ENCODE peak calls at places on chromosomes 12 and 14, in four cellular contexts. O is colonic mucosa; F is CD8-positive, alpha-beta T cell; N is right atrium auricular region. I is an unnamed sample.
A peak's percentile ranks its signal among the peaks of the same experiment; 100 is the strongest.

GRCh38 chr14:32657081-32657480 is 281.6 kb upstream of the NPAS3 start:
- DNase-seq in O (peak; percentile 21), N (peak; percentile 63), F (no peak), I (peak; percentile 20)

GRCh38 chr14:70670992-70671651 is 29.4 kb downstream of the TTC9 start:
- DNase-seq in F (no peak), N (no peak), O (no peak), I (no peak)

GRCh38 chr14:19823178-19823577 is 19.6 kb downstream of the OR4N2 start:
- DNase-seq in O (no peak), F (no peak), N (no peak), I (no peak)

GRCh38 chr14:101781240-101782061 is 19.9 kb downstream of the PPP2R5C start:
- DNase-seq in O (no peak), F (peak; percentile 62), N (no peak), I (no peak)

GRCh38 chr12:66190519-66191406 is 1.7 kb downstream of the IRAK3 start:
- DNase-seq in O (no peak), N (no peak), F (no peak), I (no peak)

GRCh38 chr12:49979061-49979586 is 6.4 kb downstream of the AQP6 start:
- DNase-seq in O (no peak), F (no peak), N (no peak), I (no peak)

GRCh38 chr12:75862692-75863471 is 168.7 kb downstream of the PHLDA1 start:
- DNase-seq in F (no peak), N (no peak), O (no peak), I (no peak)

GRCh38 chr12:46661161-46661845 is 164.5 kb downstream of the SLC38A4 start:
- DNase-seq in F (no peak), N (no peak), O (peak; percentile 33), I (peak; percentile 29)

GRCh38 chr12:46473634-46474201 is 101.1 kb upstream of the SLC38A2 start:
- DNase-seq in F (no peak), N (peak; percentile 87), O (peak; percentile 81), I (peak; percentile 79)

GRCh38 chr12:90569685-90570084 is 385.3 kb downstream of the CCER1 start:
- DNase-seq in F (no peak), O (no peak), N (no peak), I (no peak)

GRCh38 chr14:104891664-104892500 is 26.8 kb downstream of the CEP170B start:
- DNase-seq in N (no peak), F (no peak), O (peak; percentile 16), I (peak; percentile 54)

GRCh38 chr14:64423987-64424386 is 35.8 kb downstream of the MTHFD1 start:
- DNase-seq in O (no peak), N (no peak), F (no peak), I (no peak)

GRCh38 chr14:66511849-66512248 is 3.9 kb downstream of the GPHN start:
- DNase-seq in N (no peak), O (no peak), F (no peak), I (no peak)

GRCh38 chr12:62466596-62467411 is at the start of gene MON2:
- DNase-seq in F (peak; percentile 89), O (peak; percentile 91), N (peak; percentile 81), I (peak; percentile 93)

GRCh38 chr12:112820796-112821195 is 29.2 kb downstream of the RPH3A start:
- DNase-seq in O (no peak), F (no peak), N (no peak), I (no peak)

GRCh38 chr12:78530065-78530765 is 334.4 kb upstream of the SYT1 start:
- DNase-seq in F (no peak), N (no peak), O (no peak), I (no peak)

GRCh38 chr12:50985322-50985721 is 33.0 kb downstream of the HIGD1C start:
- DNase-seq in F (no peak), N (peak; percentile 70), O (peak; percentile 27), I (no peak)

GRCh38 chr12:38892090-38892786 is 13.2 kb downstream of the CPNE8 start:
- DNase-seq in O (peak; percentile 79), N (no peak), F (no peak), I (no peak)

GRCh38 chr14:69101331-69101826 is 51.5 kb downstream of the DCAF5 start:
- DNase-seq in N (no peak), O (peak; percentile 53), F (no peak), I (no peak)

GRCh38 chr14:86035882-86036281 is 505.9 kb downstream of the FLRT2 start:
- DNase-seq in O (no peak), N (no peak), F (no peak), I (no peak)

GRCh38 chr14:52740751-52741150 is 10.8 kb downstream of the STYX start:
- DNase-seq in N (no peak), O (no peak), F (no peak), I (no peak)

GRCh38 chr12:32419520-32419960 is 20.2 kb downstream of the FGD4 start:
- DNase-seq in F (no peak), N (no peak), O (no peak), I (no peak)

GRCh38 chr14:67851785-67852410 is 32.3 kb downstream of the RAD51B start:
- DNase-seq in N (no peak), O (no peak), F (no peak), I (peak; percentile 26)

GRCh38 chr14:36313898-36314297 is 6.5 kb downstream of the MBIP start:
- DNase-seq in N (no peak), O (no peak), F (no peak), I (no peak)

GRCh38 chr12:123761841-123762714 is at the start of gene DNAH10:
- DNase-seq in F (peak; percentile 57), O (peak; percentile 54), N (no peak), I (peak; percentile 29)

GRCh38 chr14:32593290-32593942 is 264.3 kb downstream of the AKAP6 start:
- DNase-seq in F (no peak), N (no peak), O (no peak), I (no peak)

GRCh38 chr14:100439781-100440180 is 116.6 kb downstream of the SLC25A47 start:
- DNase-seq in F (no peak), N (peak; percentile 62), O (peak; percentile 76), I (peak; percentile 26)

GRCh38 chr14:95544588-95544987 is 9.7 kb downstream of the GLRX5 start:
- DNase-seq in N (no peak), O (no peak), F (no peak), I (no peak)

GRCh38 chr14:60183724-60184596 is 18.8 kb upstream of the DHRS7 start:
- DNase-seq in N (no peak), F (no peak), O (no peak), I (no peak)

GRCh38 chr12:81010641-81011040 is 67.2 kb upstream of the ACSS3 start:
- DNase-seq in O (no peak), N (no peak), F (no peak), I (no peak)

GRCh38 chr14:92316937-92317336 is 6.0 kb upstream of the SLC24A4 start:
- DNase-seq in O (no peak), F (no peak), N (no peak), I (no peak)

GRCh38 chr12:20440408-20440807 is 72.1 kb downstream of the PDE3A start:
- DNase-seq in N (no peak), F (no peak), O (no peak), I (no peak)

GRCh38 chr12:113214938-113215400 is 6.3 kb upstream of the TPCN1 start:
- DNase-seq in O (no peak), F (no peak), N (peak; percentile 92), I (peak; percentile 74)

GRCh38 chr12:90061834-90062233 is 353.2 kb upstream of the ATP2B1 start:
- DNase-seq in O (no peak), N (no peak), F (no peak), I (no peak)

GRCh38 chr12:120536064-120536791 is 2.1 kb downstream of the RNF10 start:
- DNase-seq in F (peak; percentile 52), O (peak; percentile 61), N (no peak), I (no peak)
- H3K4me1 ChIP-seq in F (peaks cover 47% of the 10 kb centered on the region), O (peaks cover 35% of the 10 kb centered on the region), N (peaks cover 61% of the 10 kb centered on the region), I (peaks cover 60% of the 10 kb centered on the region)

GRCh38 chr14:76518366-76518765 is 142.4 kb downstream of the ESRRB start:
- DNase-seq in N (no peak), F (no peak), O (no peak), I (no peak)

GRCh38 chr14:76516884-76517283 is 140.9 kb downstream of the ESRRB start:
- DNase-seq in N (no peak), O (no peak), F (no peak), I (no peak)

GRCh38 chr14:76509291-76509690 is 133.4 kb downstream of the ESRRB start:
- DNase-seq in F (no peak), O (no peak), N (no peak), I (no peak)

GRCh38 chr14:76510255-76510654 is 134.3 kb downstream of the ESRRB start:
- DNase-seq in O (no peak), F (no peak), N (no peak), I (no peak)

GRCh38 chr14:76514599-76514998 is 138.7 kb downstream of the ESRRB start:
- DNase-seq in N (no peak), O (no peak), F (no peak), I (no peak)
- TF ChIP-seq CTCF in N (no peak), O (no peak), F (no peak), I (no peak)

DNA sequence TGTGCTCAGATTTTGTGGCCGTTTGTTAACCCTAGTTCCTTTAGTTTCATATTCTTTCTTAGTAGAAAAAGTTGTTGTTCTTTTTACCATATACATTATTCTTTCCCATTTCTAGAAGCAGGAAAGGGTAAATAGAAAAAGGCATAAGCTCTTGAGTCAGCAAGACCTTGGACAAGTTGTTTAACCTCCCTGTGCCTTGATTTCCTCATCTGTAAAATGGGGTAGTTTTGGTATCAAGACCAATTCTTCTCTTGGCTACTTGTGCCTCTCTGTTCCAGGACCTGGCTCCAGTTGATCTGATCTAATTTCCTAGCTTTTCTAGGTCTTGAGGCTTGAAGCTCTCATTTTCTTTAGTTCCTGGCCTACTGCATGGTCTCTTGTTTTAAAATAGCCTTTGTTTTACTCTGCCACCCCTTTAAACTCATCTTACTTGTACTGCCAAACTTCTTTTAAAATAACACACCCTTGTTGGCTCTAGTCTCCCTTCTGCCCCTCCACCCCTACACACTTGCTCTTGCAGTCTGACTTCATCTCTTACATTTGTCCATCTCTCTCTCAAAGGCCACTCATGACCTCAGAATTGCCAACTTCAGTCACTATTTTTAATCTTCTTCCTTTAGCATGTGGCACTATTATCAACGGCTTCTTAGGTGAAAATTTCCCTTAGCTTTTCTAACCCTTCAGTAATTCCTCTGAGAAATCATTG is 143.7 kb downstream of the TTLL5 start:
- DNase-seq in N (no peak), F (no peak), O (no peak), I (no peak)
- H3K36me3 ChIP-seq in N (no peaks in the 10 kb centered on the region), F (no peaks in the 10 kb centered on the region), O (no peaks in the 10 kb centered on the region), I (no peaks in the 10 kb centered on the region)

GRCh38 chr14:55580401-55581010 is 499 bp downstream of the KTN1 start:
- DNase-seq in N (no peak), O (peak; percentile 61), F (peak; percentile 78), I (peak; percentile 70)
- H3K4me1 ChIP-seq in N (peaks cover 51% of the 10 kb centered on the region), O (no peaks in the 10 kb centered on the region), F (peaks cover 44% of the 10 kb centered on the region), I (peaks cover 47% of the 10 kb centered on the region)

GRCh38 chr12:104763163-104763805 is 194.8 kb downstream of the SLC41A2 start:
- DNase-seq in F (no peak), O (no peak), N (no peak), I (no peak)

GRCh38 chr12:104758771-104759170 is 199.3 kb downstream of the SLC41A2 start:
- DNase-seq in O (no peak), F (no peak), N (no peak), I (no peak)

GRCh38 chr12:104764225-104765073 is 193.6 kb downstream of the SLC41A2 start:
- DNase-seq in N (no peak), O (no peak), F (no peak), I (no peak)

GRCh38 chr12:104756901-104757300 is 201.2 kb downstream of the SLC41A2 start:
- DNase-seq in N (no peak), F (no peak), O (no peak), I (no peak)

GRCh38 chr12:104761091-104761490 is 197.0 kb downstream of the SLC41A2 start:
- DNase-seq in F (no peak), N (no peak), O (no peak), I (no peak)
- TF ChIP-seq CTCF in F (no peak), N (no peak), O (no peak), I (no peak)

GRCh38 chr12:109950625-109951024 is 45.5 kb downstream of the GIT2 start:
- DNase-seq in F (no peak), N (no peak), O (no peak), I (no peak)
- H3K36me3 ChIP-seq in F (peaks cover 41% of the 10 kb centered on the region), N (peaks cover 63% of the 10 kb centered on the region), O (peaks cover 5% of the 10 kb centered on the region), I (peaks cover 90% of the 10 kb centered on the region)

I was measured in heart left ventricle.